ENCODE peak calls at places on chromosomes 1 and 21, in ten cellular contexts. Q is activated T-helper 9 cell treated with anti-CD3 and anti-CD28 coated beads, Interleukin-2, amount 50 U/mL, for 16 hours; S is activated naive CD4-positive, alpha-beta T cell treated with anti-CD3 and anti-CD28 coated beads, Interleukin-2, amount 10 ng/mL, durations not matched to agents 7 days and 5 days; H is T follicular helper cell; M is left ventricle myocardium superior; Z is NCI-H1105 treated with DMSO at 0.1 percent for 48 hours; G is psoas muscle; O is T-helper 9 cell; J is WTC11; F is left colon. D is an unnamed sample.

GRCh38 chr1:112722601-112723510 is 7.7 kb upstream of the PPM1J start:
- DNase-seq in O (no peak), S (no peak), M (peak), H (no peak), Q (no peak), Z (no peak), F (no peak), G (no peak), J (peak), D (peak)

GRCh38 chr1:192491804-192492554 is 83.6 kb upstream of the RGS1 start:
- DNase-seq in M (no peak), O (no peak), H (no peak), Q (no peak), J (no peak), F (no peak), Z (no peak), S (no peak), G (no peak), D (no peak)

GRCh38 chr1:1374068-1374860 is 743 bp downstream of the AURKAIP1 start:
- DNase-seq in Q (no peak), Z (no peak), O (no peak), G (peak), M (peak), S (no peak), F (peak), J (no peak), H (no peak), D (no peak)

GRCh38 chr1:28819020-28819419 is 7.0 kb downstream of the OPRD1 start:
- DNase-seq in H (no peak), G (no peak), Z (no peak), O (no peak), S (no peak), J (no peak), Q (no peak), M (no peak), F (no peak), D (no peak)

GRCh38 chr1:235261243-235261642 is 66.7 kb downstream of the ARID4B start:
- DNase-seq in J (no peak), H (no peak), G (no peak), M (no peak), Q (no peak), S (no peak), Z (no peak), O (no peak), F (no peak), D (no peak)

GRCh38 chr1:16151200-16151708 is 4.6 kb downstream of the EPHA2 start:
- DNase-seq in G (no peak), O (no peak), J (no peak), S (no peak), H (no peak), Q (no peak), M (no peak), F (no peak), Z (no peak), D (no peak)

GRCh38 chr1:226654046-226654445 is 85.0 kb downstream of the ITPKB start:
- DNase-seq in Z (no peak), G (peak), S (no peak), F (no peak), Q (no peak), J (peak), H (no peak), O (no peak), M (no peak), D (no peak)

GRCh38 chr1:247268390-247269045 is 12.6 kb downstream of the VN1R5 start:
- DNase-seq in Z (no peak), Q (no peak), S (no peak), J (no peak), H (no peak), O (no peak), M (no peak), F (no peak), G (no peak), D (no peak)

GRCh38 chr1:227946624-227947424 is 908 bp downstream of the WNT9A start:
- DNase-seq in O (peak), G (peak), J (peak), F (peak), Q (peak), S (peak), H (peak), Z (peak), M (peak), D (peak)

GRCh38 chr1:87916965-87917364 is 588.3 kb downstream of the LMO4 start:
- DNase-seq in H (no peak), J (no peak), Z (no peak), S (no peak), F (no peak), G (no peak), Q (no peak), O (no peak), M (no peak), D (no peak)

GRCh38 chr1:159089184-159089791 is 12.7 kb upstream of the AIM2 start:
- DNase-seq in S (peak), M (no peak), H (no peak), J (no peak), Z (peak), Q (no peak), G (no peak), O (no peak), F (no peak), D (no peak)

GRCh38 chr1:46623733-46624695 is 7.4 kb upstream of the MOB3C start:
- DNase-seq in S (no peak), M (no peak), Q (no peak), G (no peak), H (no peak), F (no peak), Z (no peak), O (no peak), J (no peak), D (no peak)

GRCh38 chr1:222204475-222204874 is 343.4 kb downstream of the HHIPL2 start:
- DNase-seq in S (no peak), Z (no peak), M (no peak), Q (no peak), G (no peak), J (no peak), F (no peak), O (no peak), H (no peak), D (no peak)

GRCh38 chr1:115609021-115609420 is 32.7 kb upstream of the VANGL1 start:
- DNase-seq in F (no peak), M (no peak), H (no peak), J (no peak), S (no peak), O (no peak), G (no peak), Q (no peak), Z (no peak), D (no peak)

GRCh38 chr1:22221233-22221780 is 78.4 kb upstream of the WNT4 start:
- DNase-seq in M (no peak), S (no peak), O (no peak), F (no peak), J (no peak), Q (no peak), Z (no peak), G (no peak), H (no peak), D (no peak)

GRCh38 chr1:33586111-33586510 is 113.7 kb downstream of the ZSCAN20 start:
- DNase-seq in H (no peak), Q (no peak), S (no peak), J (no peak), G (no peak), F (no peak), O (no peak), M (no peak), Z (no peak), D (no peak)

GRCh38 chr1:236657398-236657797 is 28.9 kb upstream of the ACTN2 start:
- DNase-seq in O (no peak), F (no peak), J (no peak), H (no peak), G (peak), M (no peak), S (no peak), Z (no peak), Q (no peak), D (no peak)

GRCh38 chr1:44212355-44213221 is 683 bp upstream of the DMAP1 start:
- DNase-seq in Z (no peak), S (peak), O (peak), G (no peak), Q (no peak), J (no peak), F (no peak), M (no peak), H (no peak), D (no peak)

GRCh38 chr1:8011016-8011415 is 15.1 kb downstream of the ERRFI1 start:
- DNase-seq in M (no peak), H (no peak), S (no peak), O (no peak), J (no peak), Q (no peak), Z (no peak), F (no peak), G (peak), D (no peak)

GRCh38 chr1:112666917-112667316 is 7.5 kb upstream of the MOV10 start:
- DNase-seq in F (no peak), M (no peak), Z (no peak), H (no peak), G (no peak), Q (no peak), J (no peak), O (no peak), S (no peak), D (no peak)

GRCh38 chr1:119885903-119886783 is 10.2 kb downstream of the ADAM30 start:
- DNase-seq in O (peak), F (peak), H (peak), S (peak), Z (peak), J (peak), G (no peak), M (peak), Q (peak), D (peak)

GRCh38 chr21:31874817-31875216 is 2.0 kb downstream of the HUNK start:
- DNase-seq in Z (no peak), S (no peak), H (no peak), O (no peak), G (no peak), F (peak), M (no peak), J (peak), Q (no peak), D (no peak)

GRCh38 chr1:20847619-20848080 is 60.5 kb upstream of the HP1BP3 start:
- DNase-seq in J (no peak), Z (no peak), Q (no peak), F (no peak), H (no peak), O (no peak), M (no peak), S (no peak), G (no peak), D (no peak)

GRCh38 chr21:35861656-35862055 is 198.7 kb downstream of the SETD4 start:
- DNase-seq in H (no peak), M (no peak), O (no peak), S (no peak), Z (peak), F (no peak), G (no peak), J (no peak), Q (no peak), D (peak)

GRCh38 chr1:8011923-8012858 is 13.9 kb downstream of the ERRFI1 start:
- DNase-seq in Z (no peak), M (no peak), F (no peak), G (no peak), O (no peak), S (no peak), J (no peak), H (no peak), Q (no peak), D (no peak)

GRCh38 chr1:81155131-81155530 is 645.6 kb upstream of the ADGRL2 start:
- DNase-seq in Q (no peak), G (no peak), Z (no peak), M (no peak), J (no peak), O (no peak), F (no peak), S (no peak), H (no peak), D (no peak)